ENCODE peak calls at places on chromosomes 7 and 10, in six cellular contexts. One of them, this sample, is unnamed.

GRCh38 chr10:87619705-87620104 is 40.0 kb upstream of the PAPSS2 start:
- DNase-seq in H1: no peak
- DNase-seq in SK-N-SH: no peak
- DNase-seq in K562: no peak
- DNase-seq in GM12878: no peak
- DNase-seq in HepG2: peak; percentile 46
- DNase-seq in this sample: no peak

GRCh38 chr7:77799078-77799964 is 748 bp downstream of the PHTF2 start:
- DNase-seq in H1: no peak
- DNase-seq in SK-N-SH: peak; percentile 79
- DNase-seq in K562: peak; percentile 46
- DNase-seq in GM12878: no peak
- DNase-seq in HepG2: no peak
- DNase-seq in this sample: peak; percentile 36

GRCh38 chr7:106059556-106059955 is 52.6 kb downstream of the SYPL1 start:
- DNase-seq in H1: no peak
- DNase-seq in SK-N-SH: no peak
- DNase-seq in K562: no peak
- DNase-seq in GM12878: no peak
- DNase-seq in HepG2: no peak
- DNase-seq in this sample: no peak

GRCh38 chr7:2402687-2403013 is 761 bp upstream of the CHST12 start:
- DNase-seq in H1: no peak
- DNase-seq in SK-N-SH: no peak
- DNase-seq in K562: no peak
- DNase-seq in GM12878: no peak
- DNase-seq in HepG2: no peak
- DNase-seq in this sample: no peak

GRCh38 chr7:27107391-27107900 is 5.0 kb upstream of the HOXA2 start:
- DNase-seq in H1: no peak
- DNase-seq in SK-N-SH: no peak
- DNase-seq in K562: no peak
- DNase-seq in GM12878: no peak
- DNase-seq in HepG2: no peak
- DNase-seq in this sample: no peak

GRCh38 chr7:435518-436366 is 83.9 kb downstream of the PDGFA start:
- DNase-seq in H1: no peak
- DNase-seq in SK-N-SH: no peak
- DNase-seq in K562: no peak
- DNase-seq in GM12878: no peak
- DNase-seq in HepG2: no peak
- DNase-seq in this sample: no peak

GRCh38 chr7:13879143-13879542 is 110.3 kb downstream of the ETV1 start:
- DNase-seq in H1: no peak
- DNase-seq in SK-N-SH: no peak
- DNase-seq in K562: no peak
- DNase-seq in GM12878: no peak
- DNase-seq in HepG2: no peak
- DNase-seq in this sample: no peak

GRCh38 chr10:71708301-71708703 is 11.3 kb downstream of the C10orf105 start:
- DNase-seq in H1: peak; percentile 62
- DNase-seq in SK-N-SH: peak; percentile 90
- DNase-seq in K562: peak; percentile 81
- DNase-seq in GM12878: no peak
- DNase-seq in HepG2: peak; percentile 21
- DNase-seq in this sample: peak; percentile 61

GRCh38 chr10:101563007-101563406 is 25.1 kb downstream of the POLL start:
- DNase-seq in H1: no peak
- DNase-seq in SK-N-SH: no peak
- DNase-seq in K562: no peak
- DNase-seq in GM12878: no peak
- DNase-seq in HepG2: no peak
- DNase-seq in this sample: no peak

GRCh38 chr7:87219545-87220025 is at the start of gene TMEM243:
- DNase-seq in H1: no peak
- DNase-seq in SK-N-SH: peak; percentile 88
- DNase-seq in K562: peak; percentile 70
- DNase-seq in GM12878: peak; percentile 45
- DNase-seq in HepG2: peak; percentile 31
- DNase-seq in this sample: peak; percentile 22

GRCh38 chr10:47095848-47096612 is 184.8 kb downstream of the PTPN20 start:
- DNase-seq in H1: no peak
- DNase-seq in SK-N-SH: no peak
- DNase-seq in K562: peak; percentile 24
- DNase-seq in GM12878: no peak
- DNase-seq in HepG2: no peak
- DNase-seq in this sample: no peak
- TF ChIP-seq GABPA in H1: no peak
- TF ChIP-seq GABPA in SK-N-SH: no peak
- TF ChIP-seq GABPA in K562: no peak
- TF ChIP-seq GABPA in GM12878: no peak
- TF ChIP-seq GABPA in HepG2: no peak
- TF ChIP-seq GABPA in this sample: no peak

DNA sequence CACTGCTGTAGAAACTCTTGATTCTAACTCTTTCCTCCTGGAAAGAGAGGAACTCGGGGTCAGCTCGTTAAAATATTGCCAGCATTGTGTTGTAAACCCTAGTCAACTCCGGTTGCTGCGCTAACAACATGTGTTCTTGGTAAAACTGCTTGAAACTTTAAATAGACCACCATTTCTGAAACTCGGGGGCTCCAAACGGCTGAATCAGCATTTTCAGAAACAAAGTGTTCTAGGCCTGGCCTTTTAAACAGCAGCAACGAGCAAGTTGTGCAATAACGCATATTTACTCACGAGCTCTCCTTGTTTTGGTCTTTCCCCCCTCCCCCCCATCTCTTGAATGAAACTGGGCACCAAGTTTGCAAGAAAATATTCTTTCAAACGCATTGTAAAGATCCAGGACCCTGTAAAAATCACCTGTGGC is 9.2 kb upstream of the GRB10 start:
- DNase-seq in H1: no peak
- DNase-seq in SK-N-SH: no peak
- DNase-seq in K562: peak; percentile 19
- DNase-seq in GM12878: no peak
- DNase-seq in HepG2: peak; percentile 20
- DNase-seq in this sample: no peak
- TF ChIP-seq GABPA in H1: no peak
- TF ChIP-seq GABPA in SK-N-SH: no peak
- TF ChIP-seq GABPA in K562: no peak
- TF ChIP-seq GABPA in GM12878: no peak
- TF ChIP-seq GABPA in HepG2: no peak
- TF ChIP-seq GABPA in this sample: no peak

DNA sequence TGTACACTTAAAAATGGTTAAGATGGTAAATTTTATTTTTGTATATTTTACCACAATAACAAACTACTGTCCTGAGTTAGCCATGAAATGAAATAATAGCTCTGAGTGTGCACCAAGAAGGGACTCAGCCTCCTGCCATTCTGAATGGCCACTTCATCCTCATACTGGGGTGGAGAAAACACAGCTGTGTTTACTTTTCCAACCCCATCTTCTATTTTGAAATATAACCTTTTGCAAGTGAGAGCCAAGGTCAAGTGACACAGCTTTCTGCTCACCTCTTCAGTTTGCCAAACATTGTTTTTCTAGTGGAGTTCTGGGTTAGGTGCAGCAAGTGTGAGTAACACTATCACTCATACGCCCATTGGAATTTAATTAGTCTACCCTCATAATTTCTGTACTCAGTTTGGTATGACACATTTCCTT is 107.4 kb upstream of the GLCCI1 start:
- DNase-seq in H1: no peak
- DNase-seq in SK-N-SH: no peak
- DNase-seq in K562: no peak
- DNase-seq in GM12878: no peak
- DNase-seq in HepG2: peak; percentile 49
- DNase-seq in this sample: no peak
- TF ChIP-seq GABPA in H1: no peak
- TF ChIP-seq GABPA in SK-N-SH: no peak
- TF ChIP-seq GABPA in K562: no peak
- TF ChIP-seq GABPA in GM12878: no peak
- TF ChIP-seq GABPA in HepG2: no peak
- TF ChIP-seq GABPA in this sample: no peak

GRCh38 chr7:39044489-39044888 is 66.8 kb downstream of the POU6F2 start:
- DNase-seq in H1: no peak
- DNase-seq in SK-N-SH: no peak
- DNase-seq in K562: no peak
- DNase-seq in GM12878: no peak
- DNase-seq in HepG2: no peak
- DNase-seq in this sample: no peak
- TF ChIP-seq GABPA in H1: no peak
- TF ChIP-seq GABPA in SK-N-SH: no peak
- TF ChIP-seq GABPA in K562: no peak
- TF ChIP-seq GABPA in GM12878: no peak
- TF ChIP-seq GABPA in HepG2: no peak
- TF ChIP-seq GABPA in this sample: no peak

DNA sequence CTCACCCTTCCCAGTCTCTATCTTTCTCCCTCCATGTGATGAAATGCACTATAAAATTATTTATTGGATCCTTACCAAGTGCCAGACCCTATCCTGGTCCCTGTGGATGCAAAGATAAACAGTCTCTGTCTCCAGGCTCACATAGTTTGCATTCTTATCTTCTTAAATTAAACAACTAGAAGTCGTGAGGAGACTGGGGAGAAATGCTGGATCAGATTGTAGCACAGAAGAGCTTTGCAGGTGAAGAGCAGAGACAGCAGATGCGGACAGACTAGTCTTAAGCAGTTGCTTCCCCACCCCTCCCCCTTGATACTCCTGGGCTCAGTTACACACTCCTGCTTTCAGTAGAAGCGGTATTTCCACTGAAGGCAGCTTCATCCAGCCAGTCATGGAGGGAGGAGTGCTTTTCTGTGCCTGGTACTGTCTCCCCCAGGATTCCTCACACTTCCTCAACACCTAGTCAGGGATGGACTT is 20.8 kb upstream of the CDK1 start:
- DNase-seq in H1: no peak
- DNase-seq in SK-N-SH: no peak
- DNase-seq in K562: no peak
- DNase-seq in GM12878: no peak
- DNase-seq in HepG2: no peak
- DNase-seq in this sample: no peak
- TF ChIP-seq GABPA in H1: no peak
- TF ChIP-seq GABPA in SK-N-SH: no peak
- TF ChIP-seq GABPA in K562: no peak
- TF ChIP-seq GABPA in GM12878: no peak
- TF ChIP-seq GABPA in HepG2: no peak
- TF ChIP-seq GABPA in this sample: no peak

GRCh38 chr7:37039131-37039719 is 314.9 kb upstream of the AOAH start:
- DNase-seq in H1: no peak
- DNase-seq in SK-N-SH: no peak
- DNase-seq in K562: no peak
- DNase-seq in GM12878: no peak
- DNase-seq in HepG2: no peak
- DNase-seq in this sample: no peak
- TF ChIP-seq GABPA in H1: no peak
- TF ChIP-seq GABPA in SK-N-SH: no peak
- TF ChIP-seq GABPA in K562: no peak
- TF ChIP-seq GABPA in GM12878: no peak
- TF ChIP-seq GABPA in HepG2: no peak
- TF ChIP-seq GABPA in this sample: no peak

GRCh38 chr7:67854236-67854635 is 857.6 kb downstream of the TYW1 start:
- DNase-seq in H1: no peak
- DNase-seq in SK-N-SH: no peak
- DNase-seq in K562: no peak
- DNase-seq in GM12878: no peak
- DNase-seq in HepG2: no peak
- DNase-seq in this sample: no peak
- TF ChIP-seq GABPA in H1: no peak
- TF ChIP-seq GABPA in SK-N-SH: no peak
- TF ChIP-seq GABPA in K562: no peak
- TF ChIP-seq GABPA in GM12878: no peak
- TF ChIP-seq GABPA in HepG2: no peak
- TF ChIP-seq GABPA in this sample: no peak

This sample was measured in HL-60.